ENCODE peak calls at places on chromosomes 4 and X, in nine cellular contexts. X is suprapubic skin, P is stomach, D is heart left ventricle, T is prostate gland, H is breast epithelium, S is HCT116, I is uterus, Z is testis. O is an unnamed sample.

GRCh38 chrX:133741303-133741702 is 244.1 kb downstream of the GPC3 start:
- DNase-seq in S (no peak), T (no peak), X (no peak), P (no peak), H (no peak), I (no peak), D (no peak), Z (no peak), O (no peak)

GRCh38 chrX:30278365-30278764 is 30.8 kb downstream of the NR0B1 start:
- DNase-seq in I (no peak), P (no peak), D (no peak), X (no peak), H (no peak), S (no peak), T (no peak), Z (no peak), O (no peak)

GRCh38 chr4:168781884-168782283 is 228.2 kb downstream of the CBR4 start:
- DNase-seq in H (no peak), I (no peak), D (no peak), T (no peak), Z (no peak), P (no peak), X (no peak), S (no peak), O (no peak)

GRCh38 chr4:129738175-129738574 is 642.2 kb downstream of the C4orf33 start:
- DNase-seq in I (no peak), D (no peak), H (no peak), X (no peak), T (no peak), P (no peak), Z (no peak), S (no peak), O (no peak)

GRCh38 chr4:4182835-4183568 is 43.7 kb downstream of the OTOP1 start:
- DNase-seq in X (no peak), D (no peak), Z (peak), T (no peak), S (peak), H (no peak), P (no peak), I (no peak), O (no peak)

GRCh38 chr4:7296661-7297335 is 104.5 kb downstream of the SORCS2 start:
- DNase-seq in T (no peak), P (no peak), S (no peak), I (no peak), D (no peak), H (no peak), Z (no peak), X (no peak), O (no peak)

GRCh38 chr4:113145519-113146291 is 96.3 kb downstream of the ANK2 start:
- DNase-seq in I (no peak), Z (no peak), X (no peak), S (no peak), T (no peak), D (peak), H (no peak), P (no peak), O (no peak)

GRCh38 chr4:77172336-77172735 is 15.3 kb downstream of the CCNG2 start:
- DNase-seq in I (no peak), X (no peak), Z (no peak), H (no peak), S (no peak), P (no peak), D (no peak), T (no peak), O (no peak)

GRCh38 chr4:147833254-147833653 is 101.4 kb downstream of the ARHGAP10 start:
- DNase-seq in D (no peak), I (no peak), T (no peak), P (no peak), S (no peak), X (no peak), H (no peak), Z (no peak), O (no peak)

DNA sequence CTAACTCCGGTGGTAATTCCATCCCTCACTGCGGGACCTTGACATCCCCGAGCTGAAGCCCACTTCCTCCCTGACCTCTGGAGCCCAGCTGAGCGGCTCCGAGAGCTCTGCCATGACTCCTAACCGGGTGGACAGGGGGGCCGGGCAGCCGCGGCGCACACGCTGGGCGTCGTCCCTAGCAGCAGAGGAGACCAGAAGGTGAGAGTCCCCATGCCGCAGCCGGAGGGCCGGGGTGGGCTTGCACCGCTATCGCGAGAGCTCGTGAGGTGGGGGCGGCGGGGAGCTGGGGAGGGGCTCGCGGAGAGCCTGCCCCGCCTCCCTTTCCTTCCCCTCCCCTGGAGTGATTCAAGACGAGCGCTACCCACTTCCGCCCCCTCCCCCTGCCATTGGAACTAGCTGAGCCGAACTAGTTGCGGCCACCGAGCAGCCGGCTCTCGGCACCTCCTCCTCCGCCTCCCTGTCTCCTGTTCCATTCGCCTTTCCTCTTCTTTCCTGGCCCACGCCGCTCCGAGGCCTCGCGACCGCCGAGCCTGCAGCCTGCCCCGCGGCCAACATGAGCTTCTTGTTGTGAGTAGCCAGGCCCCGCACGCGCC is at the start of gene MOB1B:
- DNase-seq in P (peak), S (peak), I (peak), Z (peak), H (peak), X (peak), D (peak), T (peak), O (peak)
- TF ChIP-seq CTCF in P (no peak), S (no peak), I (peak), Z (no peak), H (no peak), X (peak), D (no peak), T (peak), O (no peak)

GRCh38 chrX:15856580-15856979 is 2.0 kb upstream of the AP1S2 start:
- DNase-seq in I (no peak), D (no peak), T (no peak), S (no peak), P (no peak), X (no peak), Z (no peak), H (no peak), O (no peak)

GRCh38 chrX:15853586-15854079 is 980 bp downstream of the AP1S2 start:
- DNase-seq in P (no peak), Z (no peak), S (no peak), T (no peak), X (no peak), D (no peak), I (no peak), H (no peak), O (no peak)

GRCh38 chrX:15855562-15856256 is 1.1 kb upstream of the AP1S2 start:
- DNase-seq in P (no peak), S (no peak), X (no peak), Z (no peak), H (no peak), I (no peak), D (no peak), T (no peak), O (no peak)

GRCh38 chrX:15854080-15854655 is 445 bp downstream of the AP1S2 start:
- DNase-seq in X (peak), P (peak), T (peak), D (peak), H (peak), Z (peak), S (no peak), I (peak), O (peak)

GRCh38 chrX:15854712-15855561 is at the start of gene AP1S2:
- DNase-seq in H (peak), D (peak), Z (peak), P (peak), T (peak), S (peak), X (peak), I (peak), O (peak)
- TF ChIP-seq POLR2A in H (peak), D (no peak), Z (no peak), P (no peak), T (peak), S (no peak), X (peak), I (peak), O (peak)

DNA sequence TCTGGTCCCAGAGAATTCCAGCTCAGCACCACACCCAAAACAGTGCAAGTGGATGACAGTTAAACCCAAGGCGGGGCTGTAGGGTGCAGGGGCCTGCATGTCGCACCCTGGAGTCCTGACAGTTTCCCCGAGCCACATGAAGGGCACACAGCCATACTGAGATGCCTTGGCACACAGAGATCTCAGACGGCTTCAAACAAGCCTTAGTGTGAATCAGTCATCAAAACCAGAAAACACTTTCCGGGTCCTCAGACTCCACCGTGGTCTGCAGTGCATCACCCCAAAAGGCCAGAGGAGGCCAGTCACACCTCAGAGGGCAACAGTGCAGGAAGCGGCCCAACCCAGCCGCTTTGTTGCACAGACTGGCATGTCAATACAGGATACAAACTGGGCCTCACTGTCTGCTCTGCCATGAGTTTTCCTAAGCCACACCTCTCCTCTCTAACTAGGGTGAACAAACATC is 64.6 kb upstream of the ENPP6 start:
- DNase-seq in I (no peak), T (peak), P (peak), X (no peak), H (no peak), D (no peak), S (no peak), Z (no peak), O (no peak)
- TF ChIP-seq CTCF in I (no peak), T (peak), P (no peak), X (peak), H (no peak), D (no peak), S (no peak), Z (no peak), O (no peak)

GRCh38 chrX:120560842-120561633 is at the start of gene CUL4B:
- DNase-seq in P (peak), Z (peak), X (peak), T (peak), D (peak), I (peak), S (peak), H (peak), O (peak)
- TF ChIP-seq POLR2A in P (no peak), Z (no peak), X (peak), T (peak), D (no peak), I (peak), S (no peak), H (peak), O (no peak)

O was measured in lower leg skin.